ENCODE peak calls at places on chromosomes 3 and 15, in eight cellular contexts. I is A549, P is bronchial epithelial cell, R is cardiac muscle cell, U is cardiac fibroblast, F is mammary epithelial cell, M is ascending aorta, E is breast epithelium. A is an unnamed sample.

GRCh38 chr15:95887666-95888480 is 442.6 kb upstream of the NR2F2 start:
- DNase-seq in I (no peak), P (peak; percentile 59), R (no peak), U (peak; percentile 23), F (peak; percentile 4), M (no peak), E (no peak), A (no peak)

GRCh38 chr15:39016706-39017105 is 452.1 kb upstream of the RASGRP1 start:
- DNase-seq in I (no peak), P (peak; percentile 55), R (no peak), U (no peak), F (no peak), M (no peak), E (no peak), A (no peak)

GRCh38 chr3:135218304-135218703 is 423.2 kb downstream of the EPHB1 start:
- DNase-seq in I (no peak), P (no peak), R (no peak), U (no peak), F (no peak), M (no peak), E (no peak), A (no peak)

GRCh38 chr3:71309886-71310285 is 273.6 kb downstream of the FOXP1 start:
- DNase-seq in I (no peak), P (peak; percentile 30), R (no peak), U (peak; percentile 48), F (no peak), M (no peak), E (no peak), A (no peak)

GRCh38 chr3:161672478-161672877 is 175.9 kb downstream of the OTOL1 start:
- DNase-seq in I (no peak), P (peak; percentile 13), R (no peak), U (no peak), F (peak; percentile 16), M (no peak), E (no peak), A (no peak)

GRCh38 chr3:112687214-112687613 is 46.3 kb upstream of the CCDC80 start:
- DNase-seq in I (peak; percentile 45), P (peak; percentile 15), R (no peak), U (no peak), F (no peak), M (no peak), E (no peak), A (no peak)

GRCh38 chr3:119937229-119937628 is 155.3 kb downstream of the NR1I2 start:
- DNase-seq in I (no peak), P (no peak), R (no peak), U (no peak), F (peak; percentile 5), M (no peak), E (no peak), A (no peak)

GRCh38 chr15:68658641-68659358 is 80.0 kb downstream of the CORO2B start:
- DNase-seq in I (no peak), P (no peak), R (peak; percentile 23), U (no peak), F (no peak), M (peak; percentile 19), E (no peak), A (no peak)

GRCh38 chr15:90053685-90054466 is 48.4 kb downstream of the IDH2 start:
- DNase-seq in I (no peak), P (no peak), R (no peak), U (no peak), F (no peak), M (no peak), E (no peak), A (no peak)

GRCh38 chr3:168817177-168817576 is 721.5 kb upstream of the GOLIM4 start:
- DNase-seq in I (no peak), P (no peak), R (no peak), U (no peak), F (no peak), M (no peak), E (no peak), A (no peak)

GRCh38 chr3:111609700-111610099 is 14.6 kb upstream of the ZBED2 start:
- DNase-seq in I (no peak), P (no peak), R (no peak), U (no peak), F (no peak), M (no peak), E (no peak), A (no peak)

GRCh38 chr3:24495334-24495994 is 814 bp upstream of the THRB start:
- DNase-seq in I (peak; percentile 61), P (no peak), R (peak; percentile 56), U (no peak), F (peak; percentile 67), M (peak; percentile 79), E (peak; percentile 58), A (no peak)

GRCh38 chr15:94522125-94522524 is 290.8 kb downstream of the MCTP2 start:
- DNase-seq in I (no peak), P (peak; percentile 21), R (no peak), U (no peak), F (no peak), M (no peak), E (no peak), A (no peak)

GRCh38 chr15:57286446-57287127 is 89.7 kb upstream of the CGNL1 start:
- DNase-seq in I (no peak), P (no peak), R (peak; percentile 51), U (no peak), F (no peak), M (no peak), E (no peak), A (no peak)

GRCh38 chr15:47991376-47991775 is 129.4 kb upstream of the SLC24A5 start:
- DNase-seq in I (no peak), P (no peak), R (no peak), U (peak; percentile 43), F (no peak), M (no peak), E (no peak), A (no peak)

GRCh38 chr3:106337116-106337515 is 468.3 kb upstream of the CBLB start:
- DNase-seq in I (no peak), P (peak; percentile 12), R (no peak), U (peak; percentile 45), F (peak; percentile 33), M (no peak), E (no peak), A (no peak)

GRCh38 chr15:73677146-73677607 is 7.0 kb upstream of the CD276 start:
- DNase-seq in I (peak; percentile 61), P (peak; percentile 67), R (peak; percentile 78), U (peak; percentile 78), F (peak; percentile 55), M (peak; percentile 82), E (peak; percentile 67), A (no peak)

GRCh38 chr15:88238618-88239430 is 17.7 kb downstream of the NTRK3 start:
- DNase-seq in I (no peak), P (no peak), R (peak; percentile 7), U (peak; percentile 77), F (peak; percentile 27), M (no peak), E (no peak), A (no peak)

GRCh38 chr3:115503386-115503785 is 119.9 kb upstream of the GAP43 start:
- DNase-seq in I (no peak), P (no peak), R (no peak), U (no peak), F (no peak), M (no peak), E (no peak), A (no peak)

GRCh38 chr3:144556392-144556791 is 584.8 kb downstream of the DIPK2A start:
- DNase-seq in I (no peak), P (no peak), R (no peak), U (peak; percentile 18), F (no peak), M (no peak), E (no peak), A (no peak)

GRCh38 chr3:42662813-42663535 is 9.5 kb downstream of the ZBTB47 start:
- DNase-seq in I (no peak), P (no peak), R (no peak), U (no peak), F (no peak), M (peak; percentile 54), E (no peak), A (no peak)

GRCh38 chr15:39580630-39581500 is at the start of gene THBS1:
- DNase-seq in I (peak; percentile 84), P (peak; percentile 66), R (peak; percentile 92), U (peak; percentile 91), F (peak; percentile 96), M (peak; percentile 94), E (peak; percentile 94), A (no peak)

GRCh38 chr15:69313437-69314000 is 14.8 kb downstream of the PAQR5 start:
- DNase-seq in I (no peak), P (no peak), R (no peak), U (no peak), F (no peak), M (no peak), E (no peak), A (no peak)

GRCh38 chr3:61177450-61177849 is 73.8 kb downstream of the FHIT start:
- DNase-seq in I (no peak), P (no peak), R (no peak), U (no peak), F (no peak), M (no peak), E (no peak), A (no peak)

GRCh38 chr3:61169621-61170251 is 81.5 kb downstream of the FHIT start:
- DNase-seq in I (no peak), P (no peak), R (no peak), U (no peak), F (no peak), M (no peak), E (no peak), A (no peak)

GRCh38 chr3:61173685-61174084 is 77.6 kb downstream of the FHIT start:
- DNase-seq in I (no peak), P (peak; percentile 4), R (peak; percentile 1), U (no peak), F (no peak), M (no peak), E (no peak), A (no peak)

GRCh38 chr3:61168286-61168685 is 83.0 kb downstream of the FHIT start:
- DNase-seq in I (no peak), P (no peak), R (no peak), U (no peak), F (no peak), M (no peak), E (no peak), A (no peak)

GRCh38 chr3:61172684-61173083 is 78.6 kb downstream of the FHIT start:
- DNase-seq in I (no peak), P (no peak), R (peak; percentile 36), U (no peak), F (no peak), M (no peak), E (no peak), A (no peak)
- TF ChIP-seq CTCF in I (no peak), P (no peak), R (no peak), U (no peak), F (no peak), M (no peak), E (no peak), A (peak; percentile 56)

GRCh38 chr3:16177962-16178627 is 3.6 kb downstream of the GALNT15 start:
- DNase-seq in I (peak; percentile 83), P (peak; percentile 61), R (peak; percentile 86), U (peak; percentile 86), F (peak; percentile 62), M (peak; percentile 88), E (peak; percentile 58), A (no peak)
- H3K4me3 ChIP-seq in I (no peak overlapping the region), P (no peak overlapping the region), R (no peak overlapping the region), U (peak overlapping the region; percentile 0), F (no peak overlapping the region), M (peak overlapping the region; percentile 59), E (peak overlapping the region; percentile 71), A (no peak overlapping the region)

GRCh38 chr15:66387176-66388056 is 704 bp downstream of the MAP2K1 start:
- DNase-seq in I (peak; percentile 71), P (peak; percentile 73), R (peak; percentile 70), U (peak; percentile 75), F (peak; percentile 76), M (peak; percentile 81), E (peak; percentile 45), A (no peak)
- TF ChIP-seq CTCF in I (peak; percentile 43), P (peak; percentile 56), R (peak; percentile 48), U (peak; percentile 57), F (peak; percentile 41), M (peak; percentile 20), E (no peak), A (peak; percentile 52)

GRCh38 chr3:98670020-98670419 is 76.6 kb upstream of the CPOX start:
- DNase-seq in I (no peak), P (no peak), R (no peak), U (no peak), F (peak; percentile 89), M (no peak), E (no peak), A (no peak)
- H3K4me3 ChIP-seq in I (no peak overlapping the region), P (no peak overlapping the region), R (no peak overlapping the region), U (no peak overlapping the region), F (no peak overlapping the region), M (no peak overlapping the region), E (no peak overlapping the region), A (no peak overlapping the region)

A was measured in epithelial cell of proximal tubule.